ENCODE peak calls at places on chromosome 19, in eight cellular contexts. D is GM12865; O is fibroblast of mammary gland; J is foreskin keratinocyte; B is endothelial cell of umbilical vein; Y is breast epithelium; R is CD4-positive, alpha-beta T cell; Z is A673. S is an unnamed sample.

GRCh38 chr19:28358604-28359003 is 854.3 kb downstream of the UQCRFS1 start:
- DNase-seq in O (no peak), Y (no peak), Z (peak), J (no peak), D (no peak), R (no peak), B (no peak), S (no peak)

GRCh38 chr19:461664-462551 is 1.1 kb upstream of the SHC2 start:
- DNase-seq in Y (no peak), R (no peak), Z (no peak), J (no peak), B (no peak), O (no peak), D (no peak), S (peak)

GRCh38 chr19:18507021-18507726 is 14.7 kb downstream of the ELL start:
- DNase-seq in R (no peak), O (no peak), J (no peak), Z (no peak), B (peak), Y (no peak), D (no peak), S (no peak)

GRCh38 chr19:53772943-53773342 is 51.2 kb downstream of the NLRP12 start:
- DNase-seq in J (peak), Y (no peak), R (peak), D (peak), O (peak), B (peak), Z (peak), S (peak)

GRCh38 chr19:32581704-32582164 is 744 bp downstream of the PDCD5 start:
- DNase-seq in D (no peak), O (peak), Z (peak), Y (no peak), B (peak), R (no peak), J (peak), S (peak)

GRCh38 chr19:15897026-15897737 is 692 bp downstream of the CYP4F2 start:
- DNase-seq in D (no peak), B (no peak), R (no peak), Z (no peak), J (no peak), O (no peak), Y (no peak), S (no peak)

GRCh38 chr19:57682226-57682766 is 519 bp downstream of the ZNF551 start:
- DNase-seq in B (no peak), R (no peak), J (no peak), D (no peak), Y (no peak), Z (no peak), O (peak), S (no peak)

GRCh38 chr19:1945899-1946298 is 4.9 kb downstream of the CSNK1G2 start:
- DNase-seq in Z (peak), Y (no peak), O (peak), B (peak), R (no peak), D (no peak), J (no peak), S (peak)

GRCh38 chr19:47267350-47267759 is 7.3 kb upstream of the INAFM1 start:
- DNase-seq in R (no peak), D (no peak), Y (no peak), B (no peak), Z (no peak), J (no peak), O (peak), S (no peak)

GRCh38 chr19:57934820-57935665 is at the start of gene ZNF418:
- DNase-seq in D (peak), B (peak), J (peak), O (peak), Y (peak), Z (peak), R (peak), S (peak)

GRCh38 chr19:9962623-9963290 is 26.4 kb upstream of the OLFM2 start:
- DNase-seq in J (no peak), R (no peak), Y (no peak), B (no peak), O (no peak), D (no peak), Z (no peak), S (no peak)

GRCh38 chr19:18617562-18617961 is 4.9 kb downstream of the TMEM59L start:
- DNase-seq in R (no peak), Z (no peak), B (no peak), O (no peak), Y (no peak), D (no peak), J (no peak), S (no peak)

GRCh38 chr19:1618157-1619093 is 13.2 kb upstream of the UQCR11 start:
- DNase-seq in D (peak), B (no peak), J (no peak), R (peak), Z (no peak), Y (no peak), O (peak), S (peak)

GRCh38 chr19:18464646-18465045 is 26.7 kb upstream of the ISYNA1 start:
- DNase-seq in R (no peak), J (no peak), O (peak), D (no peak), Y (peak), B (peak), Z (no peak), S (no peak)

GRCh38 chr19:13872695-13873389 is 4.1 kb upstream of the NANOS3 start:
- DNase-seq in R (no peak), O (no peak), D (no peak), Y (no peak), B (peak), J (no peak), Z (peak), S (no peak)

GRCh38 chr19:15149704-15150103 is 42.5 kb downstream of the SYDE1 start:
- DNase-seq in Y (no peak), D (no peak), B (no peak), O (no peak), R (no peak), J (no peak), Z (no peak), S (no peak)

GRCh38 chr19:41238244-41238643 is 19.2 kb downstream of the AXL start:
- DNase-seq in J (no peak), B (no peak), Y (no peak), O (no peak), Z (no peak), R (no peak), D (no peak), S (no peak)

GRCh38 chr19:18590273-18591272 is 2.0 kb downstream of the REX1BD start:
- DNase-seq in B (no peak), R (no peak), D (peak), Z (peak), J (no peak), Y (no peak), O (peak), S (peak)

GRCh38 chr19:17486545-17486944 is 16.2 kb downstream of the SLC27A1 start:
- DNase-seq in D (no peak), J (no peak), R (no peak), Y (no peak), B (no peak), O (no peak), Z (no peak), S (no peak)

GRCh38 chr19:55679343-55680257 is 4.6 kb downstream of the EPN1 start:
- DNase-seq in J (peak), D (no peak), Z (no peak), B (no peak), Y (no peak), O (peak), R (no peak), S (peak)

GRCh38 chr19:48341006-48341405 is 15.7 kb downstream of the EMP3 start:
- DNase-seq in J (peak), D (no peak), Z (no peak), R (no peak), B (no peak), O (peak), Y (no peak), S (peak)

GRCh38 chr19:57068921-57069697 is 50.7 kb upstream of the USP29 start:
- DNase-seq in J (no peak), R (no peak), Y (peak), D (no peak), O (no peak), B (no peak), Z (peak), S (no peak)

GRCh38 chr19:55383789-55384575 is at the start of gene TMEM238:
- DNase-seq in B (peak), D (peak), Z (peak), R (peak), J (no peak), Y (no peak), O (peak), S (no peak)

GRCh38 chr19:7975037-7975436 is 30.4 kb downstream of the ELAVL1 start:
- DNase-seq in D (no peak), Y (no peak), O (no peak), Z (no peak), R (no peak), B (no peak), J (no peak), S (no peak)

GRCh38 chr19:7851623-7852500 is 21.8 kb downstream of the EVI5L start:
- DNase-seq in O (no peak), D (no peak), B (no peak), J (no peak), Z (no peak), R (no peak), Y (no peak), S (no peak)

GRCh38 chr19:16506961-16507360 is 10.8 kb downstream of the C19orf44 start:
- DNase-seq in R (no peak), D (no peak), B (no peak), Z (no peak), Y (no peak), J (no peak), O (no peak), S (no peak)

GRCh38 chr19:40613669-40614594 is 12.8 kb downstream of the LTBP4 start:
- DNase-seq in O (peak), R (peak), D (peak), B (no peak), J (peak), Z (peak), Y (peak), S (peak)

DNA sequence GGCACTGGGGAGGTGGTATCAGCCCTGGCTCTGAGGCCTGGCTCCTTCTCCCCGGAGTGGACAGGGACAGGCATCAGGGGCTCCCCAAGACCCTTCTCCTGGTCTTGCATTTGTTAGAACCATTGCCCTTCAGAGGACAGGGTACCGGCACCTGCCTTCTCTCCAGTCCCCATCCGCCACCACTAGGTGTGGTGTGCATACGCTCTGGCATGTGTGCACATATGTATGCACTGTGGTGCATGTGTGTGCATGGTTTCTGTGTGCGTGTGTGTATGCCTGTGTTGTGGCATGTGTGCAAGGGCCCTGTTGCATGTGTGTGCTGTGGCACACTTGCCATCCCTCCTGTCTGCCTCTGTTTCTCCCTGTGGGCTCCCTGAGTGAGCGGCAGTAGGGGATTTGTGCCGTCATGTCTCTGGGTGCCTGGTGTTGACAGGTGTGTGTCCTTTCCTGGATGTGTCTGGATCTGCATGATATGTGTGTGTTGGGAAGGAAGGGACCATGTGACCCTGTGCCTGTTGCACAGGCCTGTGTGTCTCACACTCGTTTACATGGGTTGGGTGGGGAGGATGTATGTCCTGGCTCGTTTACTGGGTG is 9.3 kb downstream of the KCTD15 start:
- DNase-seq in Z (no peak), B (no peak), O (no peak), R (no peak), Y (no peak), J (no peak), D (no peak), S (no peak)
- TF ChIP-seq CTCF in Z (no peak), B (no peak), O (no peak), R (no peak), Y (no peak), J (no peak), D (no peak), S (no peak)

GRCh38 chr19:42553292-42554045 is 25.2 kb upstream of the CEACAM1 start:
- DNase-seq in B (no peak), R (no peak), Y (no peak), Z (no peak), J (no peak), D (no peak), O (peak), S (no peak)

GRCh38 chr19:42552086-42553065 is 24.1 kb upstream of the CEACAM1 start:
- DNase-seq in O (no peak), D (no peak), J (no peak), Z (no peak), R (no peak), B (no peak), Y (no peak), S (no peak)

GRCh38 chr19:42555317-42555716 is 27.0 kb upstream of the CEACAM1 start:
- DNase-seq in O (no peak), Z (no peak), B (no peak), Y (no peak), D (no peak), R (no peak), J (no peak), S (no peak)

GRCh38 chr19:42555801-42556200 is 27.5 kb upstream of the CEACAM1 start:
- DNase-seq in B (no peak), D (no peak), Y (no peak), J (no peak), O (no peak), Z (no peak), R (no peak), S (no peak)

DNA sequence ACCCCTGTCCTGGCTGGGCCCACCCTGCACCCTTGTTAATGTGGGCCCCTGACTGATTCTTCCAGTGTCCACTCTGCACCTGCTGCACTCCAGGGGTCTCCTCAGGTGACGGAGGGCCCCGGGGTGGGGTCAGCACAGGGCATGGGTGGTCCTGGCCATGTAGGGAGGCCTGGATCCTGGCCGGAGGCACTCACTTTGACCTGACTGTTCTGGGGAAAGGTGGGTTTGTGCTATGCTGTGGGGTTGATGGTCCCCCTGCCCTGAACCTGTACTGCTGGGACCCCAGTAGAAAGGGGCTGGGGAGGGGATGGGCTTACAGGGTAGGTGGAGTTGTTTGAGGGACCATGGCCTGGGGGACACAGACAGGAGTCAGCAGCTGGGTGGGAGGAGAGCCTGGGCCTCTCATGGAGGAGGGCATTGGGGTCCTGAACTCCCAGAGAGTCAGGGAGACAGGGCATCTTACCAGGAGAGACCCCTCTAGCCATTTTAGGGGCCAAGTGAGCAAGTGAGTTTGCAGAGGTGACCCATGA is 25.8 kb upstream of the CEACAM1 start:
- DNase-seq in D (no peak), R (no peak), O (no peak), Z (no peak), B (no peak), J (no peak), Y (no peak), S (no peak)
- TF ChIP-seq CTCF in D (no peak), R (no peak), O (no peak), Z (no peak), B (no peak), J (no peak), Y (no peak), S (no peak)

GRCh38 chr19:50838239-50838638 is 4.9 kb upstream of the KLK15 start:
- DNase-seq in O (no peak), Y (no peak), D (peak), Z (peak), J (no peak), B (no peak), R (no peak), S (no peak)
- TF ChIP-seq CTCF in O (peak), Y (no peak), D (peak), Z (peak), J (peak), B (no peak), R (no peak), S (no peak)

GRCh38 chr19:39211731-39212376 is 7.8 kb upstream of the SYCN start:
- DNase-seq in B (no peak), Z (no peak), J (no peak), Y (no peak), R (no peak), O (no peak), D (no peak), S (no peak)
- TF ChIP-seq CTCF in B (no peak), Z (no peak), J (no peak), Y (no peak), R (no peak), O (no peak), D (no peak), S (no peak)

DNA sequence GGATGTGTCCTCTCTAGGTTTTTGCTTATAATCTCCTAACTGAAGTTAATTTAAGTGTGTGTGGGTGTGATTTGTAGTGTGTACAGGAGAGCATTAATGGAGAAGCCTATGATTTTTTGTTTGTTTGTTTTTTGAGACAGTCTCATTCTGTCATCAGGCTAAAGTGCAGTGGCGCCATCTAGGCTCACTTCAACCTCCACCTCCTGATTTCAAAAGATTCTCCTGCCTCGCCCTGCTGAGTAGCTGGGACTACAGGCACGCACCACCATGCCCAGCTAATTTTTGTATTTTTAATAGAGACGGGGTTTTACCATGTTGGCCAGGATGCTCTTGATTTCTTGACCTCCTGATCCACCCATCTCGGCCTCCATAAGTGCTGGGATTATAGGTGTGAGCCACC is 20.6 kb downstream of the ZNF701 start:
- DNase-seq in B (no peak), O (no peak), J (no peak), D (no peak), R (no peak), Z (no peak), Y (no peak), S (no peak)
- TF ChIP-seq CTCF in B (no peak), O (no peak), J (peak), D (no peak), R (no peak), Z (peak), Y (no peak), S (no peak)

GRCh38 chr19:3586124-3586626 is 897 bp downstream of the GIPC3 start:
- DNase-seq in D (no peak), Z (peak), J (no peak), R (peak), O (no peak), B (no peak), Y (no peak), S (no peak)
- TF ChIP-seq CTCF in D (peak), Z (peak), J (peak), R (peak), O (peak), B (peak), Y (no peak), S (peak)

GRCh38 chr19:6271721-6272410 is 7.9 kb downstream of the MLLT1 start:
- DNase-seq in B (peak), Y (peak), O (peak), D (no peak), J (no peak), Z (no peak), R (no peak), S (no peak)
- TF ChIP-seq CTCF in B (peak), Y (no peak), O (no peak), D (no peak), J (no peak), Z (no peak), R (no peak), S (no peak)

GRCh38 chr19:34963531-34964406 is at the start of gene ZNF792:
- DNase-seq in D (peak), R (peak), B (peak), Z (peak), O (peak), J (no peak), Y (peak), S (peak)
- TF ChIP-seq CTCF in D (no peak), R (no peak), B (no peak), Z (no peak), O (no peak), J (no peak), Y (no peak), S (no peak)

GRCh38 chr19:37990362-37990761 is 83.4 kb downstream of the SIPA1L3 start:
- DNase-seq in R (no peak), Z (no peak), Y (peak), B (no peak), J (peak), O (no peak), D (no peak), S (peak)

GRCh38 chr19:37988758-37989635 is 82.0 kb downstream of the SIPA1L3 start:
- DNase-seq in J (no peak), D (no peak), R (no peak), O (no peak), B (no peak), Y (no peak), Z (no peak), S (no peak)

GRCh38 chr19:37989855-37990254 is 82.8 kb downstream of the SIPA1L3 start:
- DNase-seq in Y (no peak), Z (no peak), B (no peak), D (no peak), R (no peak), J (no peak), O (no peak), S (no peak)

GRCh38 chr19:37986048-37986750 is 79.2 kb downstream of the SIPA1L3 start:
- DNase-seq in O (no peak), R (no peak), B (no peak), J (no peak), D (peak), Z (no peak), Y (no peak), S (no peak)

GRCh38 chr19:37987356-37988332 is 80.6 kb downstream of the SIPA1L3 start:
- DNase-seq in J (no peak), R (no peak), O (no peak), Z (no peak), D (peak), B (no peak), Y (no peak), S (no peak)
- TF ChIP-seq CTCF in J (peak), R (no peak), O (no peak), Z (peak), D (peak), B (peak), Y (no peak), S (no peak)

S was measured in RWPE1.